ENCODE peak calls at places on chromosomes 6 and 20, in four cellular contexts. One of them, this sample, is unnamed. For H3K4me1, the result is how much of the 10 kb centered on the place peaks cover.

GRCh38 chr20:38250607-38251006 is 9.9 kb downstream of the KIAA1755 start:
- DNase-seq in K562: no peak
- DNase-seq in HCT116: no peak
- DNase-seq in HepG2: no peak
- DNase-seq in this sample: no peak

GRCh38 chr20:4893709-4894108 is 107.6 kb downstream of the SLC23A2 start:
- DNase-seq in K562: no peak
- DNase-seq in HCT116: no peak
- DNase-seq in HepG2: no peak
- DNase-seq in this sample: no peak

GRCh38 chr6:9628819-9629218 is 786.1 kb downstream of the TFAP2A start:
- DNase-seq in K562: no peak
- DNase-seq in HCT116: no peak
- DNase-seq in HepG2: no peak
- DNase-seq in this sample: no peak

GRCh38 chr20:46122516-46123481 is 4.7 kb downstream of the CD40 start:
- DNase-seq in K562: no peak
- DNase-seq in HCT116: no peak
- DNase-seq in HepG2: no peak
- DNase-seq in this sample: no peak

GRCh38 chr20:19886666-19887288 is 128.7 kb downstream of the RIN2 start:
- DNase-seq in K562: no peak
- DNase-seq in HCT116: no peak
- DNase-seq in HepG2: no peak
- DNase-seq in this sample: no peak

GRCh38 chr20:63552481-63553249 is 1.3 kb upstream of the FNDC11 start:
- DNase-seq in K562: peak
- DNase-seq in HCT116: no peak
- DNase-seq in HepG2: no peak
- DNase-seq in this sample: no peak

GRCh38 chr6:43702522-43703440 is 15.2 kb upstream of the MRPS18A start:
- DNase-seq in K562: peak
- DNase-seq in HCT116: peak
- DNase-seq in HepG2: peak
- DNase-seq in this sample: no peak

GRCh38 chr20:52731086-52731485 is 241.1 kb upstream of the TSHZ2 start:
- DNase-seq in K562: no peak
- DNase-seq in HCT116: no peak
- DNase-seq in HepG2: no peak
- DNase-seq in this sample: no peak

GRCh38 chr6:157080986-157081391 is 242.3 kb downstream of the TMEM242 start:
- DNase-seq in K562: no peak
- DNase-seq in HCT116: no peak
- DNase-seq in HepG2: no peak
- DNase-seq in this sample: no peak

GRCh38 chr6:28864321-28864923 is 59.4 kb downstream of the TRIM27 start:
- DNase-seq in K562: no peak
- DNase-seq in HCT116: no peak
- DNase-seq in HepG2: no peak
- DNase-seq in this sample: no peak

GRCh38 chr6:39681566-39682250 is 43.5 kb downstream of the KIF6 start:
- DNase-seq in K562: no peak
- DNase-seq in HCT116: no peak
- DNase-seq in HepG2: no peak
- DNase-seq in this sample: no peak

GRCh38 chr6:107849325-107849724 is 25.2 kb upstream of the SCML4 start:
- DNase-seq in K562: no peak
- DNase-seq in HCT116: no peak
- DNase-seq in HepG2: no peak
- DNase-seq in this sample: no peak

GRCh38 chr20:50169329-50169823 is 15.9 kb upstream of the PEDS1 start:
- DNase-seq in K562: peak
- DNase-seq in HCT116: no peak
- DNase-seq in HepG2: peak
- DNase-seq in this sample: peak

GRCh38 chr20:20017852-20018245 is 687 bp downstream of the NAA20 start:
- DNase-seq in K562: no peak
- DNase-seq in HCT116: no peak
- DNase-seq in HepG2: peak
- DNase-seq in this sample: no peak

GRCh38 chr6:155530219-155530834 is 74.7 kb upstream of the NOX3 start:
- DNase-seq in K562: no peak
- DNase-seq in HCT116: peak
- DNase-seq in HepG2: peak
- DNase-seq in this sample: no peak

GRCh38 chr6:42300185-42300584 is 82.5 kb upstream of the MRPS10 start:
- DNase-seq in K562: no peak
- DNase-seq in HCT116: no peak
- DNase-seq in HepG2: no peak
- DNase-seq in this sample: no peak

GRCh38 chr6:162056061-162056460 is 671.5 kb downstream of the PRKN start:
- DNase-seq in K562: no peak
- DNase-seq in HCT116: no peak
- DNase-seq in HepG2: no peak
- DNase-seq in this sample: no peak

GRCh38 chr6:29011276-29011734 is 6.2 kb upstream of the ZNF311 start:
- DNase-seq in K562: peak
- DNase-seq in HCT116: no peak
- DNase-seq in HepG2: no peak
- DNase-seq in this sample: no peak

GRCh38 chr6:129353067-129353466 is 356.9 kb downstream of the ARHGAP18 start:
- DNase-seq in K562: no peak
- DNase-seq in HCT116: no peak
- DNase-seq in HepG2: no peak
- DNase-seq in this sample: no peak

GRCh38 chr6:131572686-131573415 is at the start of gene ARG1:
- DNase-seq in K562: peak
- DNase-seq in HCT116: no peak
- DNase-seq in HepG2: no peak
- DNase-seq in this sample: no peak

GRCh38 chr6:112150363-112150762 is 63.0 kb downstream of the FAM229B start:
- DNase-seq in K562: no peak
- DNase-seq in HCT116: no peak
- DNase-seq in HepG2: no peak
- DNase-seq in this sample: no peak

GRCh38 chr6:112154711-112155110 is 67.3 kb downstream of the FAM229B start:
- DNase-seq in K562: no peak
- DNase-seq in HCT116: no peak
- DNase-seq in HepG2: no peak
- DNase-seq in this sample: no peak

GRCh38 chr6:112155900-112156299 is 68.5 kb downstream of the FAM229B start:
- DNase-seq in K562: no peak
- DNase-seq in HCT116: no peak
- DNase-seq in HepG2: no peak
- DNase-seq in this sample: no peak

GRCh38 chr6:112156694-112157093 is 69.3 kb downstream of the FAM229B start:
- DNase-seq in K562: no peak
- DNase-seq in HCT116: no peak
- DNase-seq in HepG2: no peak
- DNase-seq in this sample: no peak

DNA sequence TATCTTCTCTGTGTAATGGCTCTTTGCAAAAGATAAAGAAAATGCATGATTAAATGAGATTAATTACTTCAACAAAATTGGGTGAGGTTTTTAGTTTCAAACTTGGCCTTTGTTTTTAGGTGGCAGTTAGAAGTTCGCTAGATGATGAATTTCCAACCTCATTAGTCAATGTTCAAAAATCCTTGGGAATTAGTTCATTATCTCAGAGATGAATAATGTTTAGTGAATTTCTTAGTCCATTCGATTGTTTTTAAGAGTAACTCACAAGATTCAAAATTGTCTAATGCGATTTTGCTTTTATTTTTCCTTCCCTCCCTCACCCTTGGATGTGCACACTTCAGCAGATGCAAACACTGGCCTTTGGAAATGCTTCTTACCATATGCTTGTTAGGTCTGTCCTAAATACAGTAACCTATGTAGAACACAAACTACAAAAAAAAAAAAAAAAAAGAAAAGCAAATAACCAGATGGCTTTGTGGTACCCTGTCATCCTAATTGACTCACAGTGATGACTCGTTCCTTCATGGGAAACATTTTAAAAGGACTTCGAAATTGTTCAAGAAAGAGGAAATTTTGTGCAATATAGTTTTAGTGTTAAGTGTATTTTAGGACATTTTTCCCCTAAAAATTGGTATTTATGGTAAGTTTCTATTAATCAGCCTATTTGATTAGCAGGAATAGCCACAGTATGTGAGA is 66.7 kb downstream of the FAM229B start:
- DNase-seq in K562: peak
- DNase-seq in HCT116: no peak
- DNase-seq in HepG2: no peak
- DNase-seq in this sample: peak
- TF ChIP-seq SIN3A in K562: no peak
- TF ChIP-seq SIN3A in HCT116: no peak
- TF ChIP-seq SIN3A in HepG2: no peak
- TF ChIP-seq SIN3A in this sample: no peak

GRCh38 chr6:4974962-4975361 is 28.9 kb downstream of the RPP40 start:
- DNase-seq in K562: no peak
- DNase-seq in HCT116: no peak
- DNase-seq in HepG2: no peak
- DNase-seq in this sample: no peak

GRCh38 chr6:4973415-4973814 is 30.4 kb downstream of the RPP40 start:
- DNase-seq in K562: no peak
- DNase-seq in HCT116: no peak
- DNase-seq in HepG2: no peak
- DNase-seq in this sample: no peak

GRCh38 chr6:4971851-4972250 is 32.0 kb downstream of the RPP40 start:
- DNase-seq in K562: no peak
- DNase-seq in HCT116: no peak
- DNase-seq in HepG2: no peak
- DNase-seq in this sample: no peak

GRCh38 chr6:4972438-4972837 is 31.4 kb downstream of the RPP40 start:
- DNase-seq in K562: no peak
- DNase-seq in HCT116: no peak
- DNase-seq in HepG2: no peak
- DNase-seq in this sample: no peak

DNA sequence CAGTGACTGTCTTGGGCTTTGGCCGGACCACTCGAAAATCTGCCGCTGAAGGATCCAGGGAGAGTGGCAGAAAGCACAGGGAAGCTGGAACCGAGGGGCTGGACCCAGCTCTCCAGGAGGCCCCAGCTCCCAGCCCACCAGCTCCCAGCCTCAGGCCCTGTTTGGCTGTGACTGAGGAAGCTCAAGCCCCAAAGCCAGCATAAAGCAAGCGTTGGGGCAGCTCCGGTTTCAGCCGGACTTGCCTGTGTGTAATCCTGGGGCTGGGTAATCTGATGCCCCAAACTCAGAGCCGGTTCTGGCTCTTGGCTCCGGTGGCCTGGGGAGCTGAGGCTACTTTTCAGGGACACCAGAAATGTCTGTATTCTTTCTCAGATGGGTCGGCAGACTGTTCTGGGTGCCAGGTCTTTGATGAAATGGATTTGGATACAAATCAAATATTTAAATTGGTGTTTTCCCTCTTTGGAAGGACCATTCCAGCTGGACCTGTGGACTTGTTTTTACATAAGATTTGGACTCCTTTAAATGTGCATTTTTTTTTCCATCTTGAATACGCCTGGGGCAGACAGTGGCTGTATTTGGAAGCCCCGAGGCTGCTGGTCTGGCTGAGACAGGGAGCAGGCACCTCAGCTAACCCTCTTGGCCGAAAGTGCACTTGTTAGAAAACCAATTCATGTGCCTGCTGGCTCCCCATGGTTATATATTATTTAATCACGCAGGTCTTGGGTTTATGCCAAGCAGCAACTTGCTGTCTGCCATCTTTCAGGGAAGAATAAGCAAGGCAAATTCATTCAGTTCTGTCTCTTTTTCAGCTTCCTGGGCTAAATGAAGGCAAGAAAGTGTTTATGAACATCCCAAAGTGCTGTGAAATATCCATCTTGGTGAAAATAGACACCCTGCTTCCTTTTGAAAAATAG is 29.6 kb downstream of the RPP40 start:
- DNase-seq in K562: no peak
- DNase-seq in HCT116: no peak
- DNase-seq in HepG2: no peak
- DNase-seq in this sample: no peak
- TF ChIP-seq TCF7L2 in K562: no peak
- TF ChIP-seq TCF7L2 in HCT116: no peak
- TF ChIP-seq TCF7L2 in HepG2: no peak
- TF ChIP-seq TCF7L2 in this sample: no peak

GRCh38 chr6:143546599-143546998 is 35.1 kb upstream of the FUCA2 start:
- DNase-seq in K562: no peak
- DNase-seq in HCT116: no peak
- DNase-seq in HepG2: no peak
- DNase-seq in this sample: no peak
- H3K4me1 ChIP-seq in K562: under half
- H3K4me1 ChIP-seq in HCT116: under half
- H3K4me1 ChIP-seq in HepG2: under half
- H3K4me1 ChIP-seq in this sample: under half

GRCh38 chr6:134903448-134903847 is 46.5 kb downstream of the ALDH8A1 start:
- DNase-seq in K562: no peak
- DNase-seq in HCT116: no peak
- DNase-seq in HepG2: no peak
- DNase-seq in this sample: no peak

GRCh38 chr6:134911532-134911931 is 38.4 kb downstream of the ALDH8A1 start:
- DNase-seq in K562: no peak
- DNase-seq in HCT116: no peak
- DNase-seq in HepG2: no peak
- DNase-seq in this sample: no peak

GRCh38 chr6:134910596-134910935 is 39.3 kb downstream of the ALDH8A1 start:
- DNase-seq in K562: no peak
- DNase-seq in HCT116: no peak
- DNase-seq in HepG2: no peak
- DNase-seq in this sample: no peak

GRCh38 chr6:134909701-134910595 is 40.0 kb downstream of the ALDH8A1 start:
- DNase-seq in K562: no peak
- DNase-seq in HCT116: no peak
- DNase-seq in HepG2: no peak
- DNase-seq in this sample: no peak

DNA sequence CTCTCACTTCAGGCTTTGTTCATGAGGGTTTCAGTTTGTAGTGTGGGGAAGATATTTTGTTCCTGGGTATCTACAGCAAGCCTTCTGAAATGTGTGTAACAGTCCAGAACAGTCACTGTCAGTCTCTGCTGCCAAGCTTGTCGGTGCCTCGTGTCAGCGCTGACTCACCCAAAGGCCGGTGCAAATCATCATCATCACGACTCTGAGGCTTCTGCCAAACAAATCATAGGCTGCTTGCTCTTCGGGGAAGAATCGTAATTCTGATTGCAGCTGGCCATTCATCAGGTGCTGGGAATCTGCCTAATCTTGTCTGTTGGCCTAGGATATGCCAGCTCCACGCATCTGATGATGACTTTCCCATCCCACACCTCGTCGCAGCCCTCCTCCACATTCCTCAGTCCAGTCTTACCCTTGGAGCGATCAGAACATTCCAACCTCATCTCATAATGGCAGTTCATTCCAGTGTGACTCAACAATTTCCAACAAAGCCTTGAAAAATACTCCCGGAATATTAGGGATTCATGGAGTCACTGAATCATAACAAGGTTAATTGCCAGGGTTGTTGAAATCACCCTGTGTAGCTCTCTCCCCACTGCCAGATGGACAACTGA is 40.9 kb downstream of the ALDH8A1 start:
- DNase-seq in K562: no peak
- DNase-seq in HCT116: peak
- DNase-seq in HepG2: peak
- DNase-seq in this sample: peak
- TF ChIP-seq SIN3A in K562: no peak
- TF ChIP-seq SIN3A in HCT116: peak
- TF ChIP-seq SIN3A in HepG2: no peak
- TF ChIP-seq SIN3A in this sample: no peak

This sample was measured in Panc1.